ENCODE peak calls at places on chromosomes 6 and 20, in six cellular contexts. G is dermis microvascular lymphatic vessel endothelial cell, R is neural crest cell, M is EH, H is NCI-H1417, F is HTR-8/SVneo. Z is an unnamed sample.

GRCh38 chr6:41704656-41705328 is 30.6 kb downstream of the TFEB start:
- DNase-seq in F (no peak), R (no peak), G (no peak), M (no peak), H (no peak), Z (no peak)

GRCh38 chr6:30465582-30466306 is 23.6 kb upstream of the HLA-E start:
- DNase-seq in M (no peak), G (no peak), F (no peak), R (no peak), H (no peak), Z (no peak)

GRCh38 chr20:52217689-52218395 is 26.3 kb upstream of the ZFP64 start:
- DNase-seq in G (no peak), F (no peak), H (no peak), R (no peak), M (no peak), Z (no peak)

GRCh38 chr20:53100476-53100911 is 128.3 kb downstream of the TSHZ2 start:
- DNase-seq in R (no peak), G (no peak), M (no peak), F (no peak), H (no peak), Z (no peak)

GRCh38 chr20:39294137-39294725 is 332.1 kb downstream of the DHX35 start:
- DNase-seq in F (no peak), R (no peak), G (no peak), M (no peak), H (no peak), Z (no peak)

GRCh38 chr6:107128175-107128574 is 12.9 kb upstream of the BEND3 start:
- DNase-seq in M (peak), H (no peak), G (no peak), R (no peak), F (no peak), Z (no peak)

GRCh38 chr6:79804732-79805131 is 142.6 kb downstream of the ELOVL4 start:
- DNase-seq in M (no peak), H (no peak), G (no peak), R (no peak), F (no peak), Z (no peak)

GRCh38 chr6:129105035-129105434 is 222.1 kb downstream of the LAMA2 start:
- DNase-seq in F (no peak), H (no peak), R (no peak), G (peak), M (peak), Z (no peak)

GRCh38 chr20:313948-314347 is 11.4 kb upstream of the SOX12 start:
- DNase-seq in R (no peak), M (peak), F (no peak), H (no peak), G (peak), Z (no peak)

GRCh38 chr20:40265872-40266533 is 423.0 kb downstream of the MAFB start:
- DNase-seq in G (peak), H (peak), F (peak), M (peak), R (peak), Z (no peak)

GRCh38 chr20:59351148-59352040 is 51.0 kb downstream of the EDN3 start:
- DNase-seq in F (peak), M (peak), R (no peak), H (no peak), G (no peak), Z (no peak)

GRCh38 chr6:43062818-43063217 is 3.4 kb downstream of the KLC4 start:
- DNase-seq in M (no peak), G (no peak), H (no peak), R (no peak), F (no peak), Z (no peak)

GRCh38 chr20:62088258-62089127 is 22.8 kb upstream of the TAF4 start:
- DNase-seq in R (no peak), F (peak), H (no peak), G (peak), M (peak), Z (no peak)

GRCh38 chr6:139388384-139388783 is 13.9 kb upstream of the CITED2 start:
- DNase-seq in H (no peak), G (no peak), F (no peak), R (no peak), M (no peak), Z (no peak)

GRCh38 chr6:132764370-132764769 is 6.7 kb upstream of the VNN2 start:
- DNase-seq in G (no peak), H (no peak), F (peak), R (no peak), M (peak), Z (no peak)

GRCh38 chr6:165939601-165940290 is 227.9 kb downstream of the TBXT start:
- DNase-seq in G (no peak), R (no peak), H (no peak), M (no peak), F (no peak), Z (no peak)

GRCh38 chr20:9498322-9498721 is 16.1 kb upstream of the LAMP5 start:
- DNase-seq in F (no peak), R (no peak), M (peak), G (no peak), H (no peak), Z (no peak)

GRCh38 chr6:21457647-21458046 is 135.9 kb upstream of the SOX4 start:
- DNase-seq in R (no peak), M (no peak), F (no peak), H (no peak), G (no peak), Z (no peak)

GRCh38 chr20:22495789-22496188 is 88.6 kb downstream of the FOXA2 start:
- DNase-seq in H (no peak), M (no peak), R (no peak), F (no peak), G (no peak), Z (no peak)

GRCh38 chr20:8583209-8584106 is 451.4 kb downstream of the PLCB1 start:
- DNase-seq in G (no peak), H (no peak), F (no peak), M (peak), R (no peak), Z (no peak)

GRCh38 chr6:5276596-5276995 is 15.3 kb downstream of the FARS2 start:
- DNase-seq in F (no peak), G (no peak), H (no peak), M (no peak), R (no peak), Z (no peak)

GRCh38 chr6:43945778-43946100 is 175.7 kb downstream of the VEGFA start:
- DNase-seq in R (no peak), M (peak), H (no peak), G (no peak), F (no peak), Z (no peak)

GRCh38 chr6:39911513-39912125 is 22.6 kb downstream of the MOCS1 start:
- DNase-seq in R (no peak), M (no peak), F (no peak), H (peak), G (no peak), Z (no peak)